ENCODE peak calls at places on chromosome 12, in six cellular contexts. E, Z, L, J, T and M are unnamed samples.

GRCh38 chr12:3257411-3257810 is 180.2 kb downstream of the TSPAN9 start:
- DNase-seq in E (no peak), T (no peak), Z (no peak), J (no peak), L (no peak), M (no peak)

GRCh38 chr12:110656071-110656655 is 32.8 kb downstream of the HVCN1 start:
- DNase-seq in Z (no peak), J (no peak), E (no peak), T (no peak), L (no peak), M (no peak)

GRCh38 chr12:107369679-107370078 is 276.3 kb upstream of the CRY1 start:
- DNase-seq in J (no peak), E (peak), Z (no peak), T (no peak), L (no peak), M (no peak)

GRCh38 chr12:11853126-11853525 is 203.7 kb downstream of the ETV6 start:
- DNase-seq in J (no peak), T (no peak), Z (no peak), L (no peak), E (no peak), M (no peak)

GRCh38 chr12:31479516-31480210 is 111.3 kb downstream of the DENND5B start:
- DNase-seq in Z (no peak), E (peak), T (no peak), J (no peak), L (no peak), M (no peak)

GRCh38 chr12:31324116-31324844 is 1.7 kb downstream of the SINHCAF start:
- DNase-seq in E (peak), T (no peak), J (peak), Z (peak), L (peak), M (peak)

GRCh38 chr12:3158851-3159465 is 81.8 kb downstream of the TSPAN9 start:
- DNase-seq in T (peak), Z (peak), E (no peak), L (no peak), J (no peak), M (peak)

GRCh38 chr12:89918172-89918880 is 209.7 kb upstream of the ATP2B1 start:
- DNase-seq in E (no peak), L (no peak), Z (no peak), J (peak), T (no peak), M (no peak)

GRCh38 chr12:129589503-129589902 is 314.3 kb downstream of the TMEM132D start:
- DNase-seq in E (no peak), T (no peak), J (no peak), Z (no peak), L (no peak), M (no peak)

GRCh38 chr12:79407671-79408622 is 282.8 kb downstream of the PAWR start:
- DNase-seq in T (peak), E (peak), J (peak), Z (peak), L (peak), M (peak)

GRCh38 chr12:131684015-131684725 is 26.7 kb upstream of the SFSWAP start:
- DNase-seq in Z (no peak), J (no peak), T (no peak), E (no peak), L (no peak), M (no peak)

GRCh38 chr12:32821293-32822089 is 65.8 kb upstream of the YARS2 start:
- DNase-seq in J (no peak), T (no peak), Z (peak), L (no peak), E (no peak), M (peak)

GRCh38 chr12:31944299-31944698 is 14.9 kb upstream of the RESF1 start:
- DNase-seq in J (no peak), T (no peak), Z (no peak), L (no peak), E (no peak), M (no peak)

GRCh38 chr12:32843528-32844095 is 53.0 kb downstream of the PKP2 start:
- DNase-seq in L (peak), T (no peak), Z (peak), J (no peak), E (no peak), M (peak)

GRCh38 chr12:7716391-7716790 is 5.2 kb downstream of the DPPA3 start:
- DNase-seq in J (peak), Z (no peak), T (no peak), E (peak), L (no peak), M (no peak)

GRCh38 chr12:89084751-89085150 is 267.6 kb downstream of the DUSP6 start:
- DNase-seq in L (no peak), J (no peak), Z (peak), T (no peak), E (no peak), M (peak)

GRCh38 chr12:107349008-107349747 is 255.8 kb upstream of the CRY1 start:
- DNase-seq in Z (peak), L (peak), T (no peak), J (peak), E (no peak), M (peak)

GRCh38 chr12:57726151-57726883 is 12.2 kb downstream of the AGAP2 start:
- DNase-seq in J (peak), L (peak), T (peak), E (no peak), Z (peak), M (peak)

GRCh38 chr12:107411792-107412535 is 273.6 kb upstream of the PWP1 start:
- DNase-seq in Z (peak), T (peak), L (no peak), E (no peak), J (peak), M (peak)

GRCh38 chr12:14986449-14986848 is 13.6 kb downstream of the PDE6H start:
- DNase-seq in T (no peak), J (no peak), E (no peak), Z (peak), L (no peak), M (no peak)

DNA sequence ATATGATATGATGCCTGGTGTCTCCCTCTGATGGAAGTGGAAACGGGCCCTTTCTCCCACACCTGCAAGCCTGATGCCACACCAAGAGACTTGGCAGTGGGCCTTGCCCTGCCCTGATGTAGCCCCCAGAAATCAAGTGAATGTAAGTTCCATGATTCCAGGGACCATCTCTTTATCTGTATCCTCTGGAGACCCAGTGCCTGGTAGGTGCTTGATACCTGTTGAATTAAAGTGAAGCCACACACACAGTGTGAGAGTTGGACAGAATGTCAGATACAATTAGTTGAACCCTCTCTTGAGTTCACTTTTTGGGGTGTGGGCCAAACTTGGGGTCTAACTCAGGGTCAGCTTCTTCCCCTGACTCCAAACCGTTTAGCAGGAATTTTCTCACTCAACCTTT is 4.8 kb upstream of the RAB35 start:
- DNase-seq in J (no peak), E (no peak), Z (no peak), T (no peak), L (no peak), M (no peak)
- H3K4me3 ChIP-seq in J (no peak), E (peak), Z (no peak), T (no peak), L (no peak), M (no peak)

GRCh38 chr12:34033628-34034296 is 11.5 kb downstream of the ALG10 start:
- DNase-seq in T (no peak), Z (peak), E (peak), J (peak), L (no peak), M (peak)
- TF ChIP-seq CTCF in T (no peak), Z (peak), E (peak), J (peak), L (peak), M (peak)

DNA sequence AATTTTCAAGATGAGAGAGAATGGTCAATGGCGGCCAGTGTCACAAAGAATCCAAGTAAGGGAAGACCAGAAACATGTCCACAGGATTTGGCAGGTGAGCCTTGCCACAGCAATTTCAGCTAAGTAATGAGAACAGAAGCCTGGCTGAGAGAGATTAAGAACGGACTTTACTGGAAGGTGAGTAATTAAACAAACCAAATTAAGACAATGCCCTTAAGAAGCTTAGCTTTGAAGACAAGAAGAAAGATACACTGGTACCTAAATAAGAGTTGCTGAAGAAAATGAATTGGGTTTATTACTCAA is 145.4 kb upstream of the PLEKHG7 start:
- DNase-seq in E (no peak), L (no peak), T (no peak), J (no peak), Z (no peak), M (no peak)
- H3K4me3 ChIP-seq in E (peak), L (no peak), T (no peak), J (no peak), Z (no peak), M (no peak)

GRCh38 chr12:16189849-16190248 is 87.6 kb downstream of the SLC15A5 start:
- DNase-seq in L (no peak), Z (peak), J (peak), T (no peak), E (peak), M (peak)
- TF ChIP-seq CTCF in L (no peak), Z (peak), J (peak), T (no peak), E (peak), M (peak)

DNA sequence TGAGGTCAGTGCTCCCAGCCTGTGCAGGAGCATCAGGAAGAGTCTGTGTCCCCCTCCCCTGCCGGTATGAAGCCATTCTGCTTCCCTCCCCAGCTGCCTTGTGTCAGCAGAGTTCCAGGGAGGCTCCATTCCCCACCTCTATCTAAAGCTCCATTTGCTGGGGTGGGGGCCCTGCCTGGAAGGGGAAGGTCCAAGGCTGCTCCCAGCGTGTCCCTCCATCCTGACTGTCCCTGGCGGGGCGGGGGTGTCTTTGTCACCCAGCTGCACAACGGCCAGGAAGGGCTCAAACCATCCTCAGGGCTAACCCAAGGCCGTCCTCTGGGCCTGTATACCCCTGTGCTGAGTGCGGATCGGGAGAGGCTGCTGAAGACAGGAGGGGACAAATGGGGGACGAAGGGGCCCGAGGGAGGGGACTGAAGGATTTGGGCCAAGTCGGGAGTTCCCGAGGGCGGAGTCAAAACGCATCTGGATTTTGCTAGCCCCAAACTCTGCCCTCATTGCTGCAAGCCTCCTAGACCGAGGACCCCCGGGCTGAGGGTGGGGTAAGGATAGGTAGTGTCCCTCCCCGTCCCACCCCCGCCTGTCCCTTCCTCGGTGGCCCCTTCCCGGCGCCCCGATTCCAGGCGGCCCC is 737 bp upstream of the ACVRL1 start:
- DNase-seq in L (no peak), Z (no peak), J (no peak), E (no peak), T (no peak), M (no peak)
- H3K4me3 ChIP-seq in L (peak), Z (peak), J (no peak), E (no peak), T (peak), M (peak)

GRCh38 chr12:54134850-54135249 is 53.9 kb downstream of the SMUG1 start:
- DNase-seq in L (no peak), J (peak), T (no peak), E (no peak), Z (no peak), M (no peak)
- TF ChIP-seq CTCF in L (no peak), J (no peak), T (no peak), E (no peak), Z (no peak), M (no peak)

DNA sequence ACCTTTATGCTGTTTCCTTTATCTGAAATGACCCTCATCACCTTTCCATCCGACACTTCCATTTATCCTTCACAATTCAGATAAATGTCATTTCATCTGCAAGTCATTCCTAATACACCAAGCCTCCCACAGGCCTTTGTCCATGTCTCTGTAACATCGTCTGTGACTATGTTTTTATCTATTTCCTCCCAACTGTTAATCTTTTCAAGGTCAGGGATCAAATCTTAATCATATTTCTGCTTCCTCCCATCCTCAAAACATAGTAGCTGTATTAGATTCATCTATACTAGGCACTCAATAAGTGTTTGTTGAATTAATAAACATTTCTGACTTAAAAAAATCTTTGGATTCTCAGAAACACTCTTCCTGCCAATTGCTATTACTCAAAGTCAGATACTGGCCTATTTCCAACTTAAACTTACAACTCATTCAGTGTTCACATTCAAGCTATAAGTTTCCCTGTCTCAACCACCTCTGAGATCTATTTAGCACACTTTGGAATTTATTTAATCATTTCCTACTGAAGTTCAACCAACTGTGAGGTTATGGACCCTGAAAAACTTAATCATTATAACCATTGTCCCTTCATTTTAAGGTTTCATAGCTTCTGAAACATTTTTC is 100.2 kb upstream of the ALX1 start:
- DNase-seq in E (no peak), L (no peak), T (no peak), J (peak), Z (peak), M (no peak)
- H3K4me3 ChIP-seq in E (no peak), L (no peak), T (no peak), J (no peak), Z (no peak), M (no peak)

DNA sequence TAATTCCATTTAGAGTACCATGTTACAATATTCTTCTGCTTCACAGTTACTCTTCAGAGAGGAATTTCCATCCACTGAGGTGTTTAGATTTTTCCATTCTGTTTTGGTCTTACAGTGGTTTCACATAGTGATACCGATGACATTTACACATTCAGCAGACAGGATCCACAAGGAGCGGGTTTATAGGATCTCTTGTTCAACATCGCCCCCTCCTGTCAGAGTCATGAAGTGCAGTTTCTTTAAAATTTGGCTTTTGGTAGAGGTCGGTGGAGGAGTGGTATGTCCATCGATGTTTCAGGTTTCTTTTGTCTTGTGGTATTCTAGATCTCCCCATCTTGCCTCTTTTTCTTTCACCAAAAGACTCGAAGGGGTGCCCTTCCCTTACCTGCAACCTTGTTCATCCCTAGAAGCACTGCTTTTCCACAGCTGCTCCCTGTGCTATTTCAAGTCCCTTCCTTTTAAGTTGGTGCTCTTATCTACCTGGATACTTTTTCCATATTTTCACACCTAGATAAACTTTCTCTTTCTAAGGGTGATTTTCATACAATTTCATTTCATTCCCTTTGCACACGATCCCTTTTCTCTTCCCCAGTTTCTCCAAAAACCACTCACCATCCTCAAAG is 181.3 kb downstream of the ITPR2 start:
- DNase-seq in E (peak), Z (peak), T (no peak), J (peak), L (peak), M (peak)
- TF ChIP-seq CTCF in E (peak), Z (peak), T (peak), J (peak), L (peak), M (peak)